ENCODE peak calls at places on chromosomes 3 and 15, in eight cellular contexts. One of them, this sample, is unnamed.

GRCh38 chr3:30227571-30228301 is 378.7 kb upstream of the TGFBR2 start:
- DNase-seq in SK-N-SH: no peak
- DNase-seq in PC-3: peak; percentile 86
- DNase-seq in MM.1S: no peak
- DNase-seq in hepatocyte: no peak
- DNase-seq in GM23338: no peak
- DNase-seq in HCT116: peak; percentile 27
- DNase-seq in PC-9: peak; percentile 79
- DNase-seq in this sample: no peak

GRCh38 chr3:38610436-38610835 is 39.1 kb downstream of the SCN5A start:
- DNase-seq in HCT116: no peak
- DNase-seq in PC-3: no peak
- DNase-seq in SK-N-SH: no peak
- DNase-seq in MM.1S: no peak
- DNase-seq in GM23338: no peak
- DNase-seq in hepatocyte: no peak
- DNase-seq in PC-9: no peak
- DNase-seq in this sample: no peak

GRCh38 chr15:55764398-55764797 is 21.4 kb upstream of the PRTG start:
- DNase-seq in HCT116: no peak
- DNase-seq in PC-3: no peak
- DNase-seq in SK-N-SH: no peak
- DNase-seq in hepatocyte: no peak
- DNase-seq in MM.1S: no peak
- DNase-seq in PC-9: no peak
- DNase-seq in GM23338: peak; percentile 41
- DNase-seq in this sample: no peak

GRCh38 chr3:135982922-135983581 is 17.5 kb downstream of the PPP2R3A start:
- DNase-seq in HCT116: no peak
- DNase-seq in PC-3: peak; percentile 68
- DNase-seq in hepatocyte: no peak
- DNase-seq in GM23338: no peak
- DNase-seq in PC-9: no peak
- DNase-seq in SK-N-SH: no peak
- DNase-seq in MM.1S: no peak
- DNase-seq in this sample: no peak

GRCh38 chr15:52819253-52819652 is 29.1 kb upstream of the ONECUT1 start:
- DNase-seq in HCT116: no peak
- DNase-seq in PC-9: no peak
- DNase-seq in PC-3: no peak
- DNase-seq in SK-N-SH: no peak
- DNase-seq in hepatocyte: no peak
- DNase-seq in GM23338: no peak
- DNase-seq in MM.1S: no peak
- DNase-seq in this sample: no peak

GRCh38 chr3:194661374-194661773 is 10.6 kb downstream of the LSG1 start:
- DNase-seq in MM.1S: no peak
- DNase-seq in hepatocyte: no peak
- DNase-seq in SK-N-SH: no peak
- DNase-seq in PC-3: no peak
- DNase-seq in HCT116: no peak
- DNase-seq in PC-9: no peak
- DNase-seq in GM23338: no peak
- DNase-seq in this sample: no peak

GRCh38 chr3:126472277-126473006 is 3.2 kb downstream of the ZXDC start:
- DNase-seq in PC-9: peak; percentile 95
- DNase-seq in PC-3: peak; percentile 39
- DNase-seq in MM.1S: no peak
- DNase-seq in GM23338: no peak
- DNase-seq in hepatocyte: peak; percentile 86
- DNase-seq in HCT116: peak; percentile 12
- DNase-seq in SK-N-SH: no peak
- DNase-seq in this sample: peak; percentile 15

GRCh38 chr3:114624047-114624445 is 330.2 kb downstream of the TIGIT start:
- DNase-seq in HCT116: no peak
- DNase-seq in PC-3: no peak
- DNase-seq in hepatocyte: peak; percentile 46
- DNase-seq in SK-N-SH: no peak
- DNase-seq in PC-9: peak; percentile 43
- DNase-seq in MM.1S: no peak
- DNase-seq in GM23338: no peak
- DNase-seq in this sample: no peak

GRCh38 chr15:70361891-70362290 is 264.2 kb upstream of the TLE3 start:
- DNase-seq in PC-9: no peak
- DNase-seq in SK-N-SH: no peak
- DNase-seq in HCT116: no peak
- DNase-seq in MM.1S: no peak
- DNase-seq in GM23338: no peak
- DNase-seq in PC-3: no peak
- DNase-seq in hepatocyte: no peak
- DNase-seq in this sample: no peak

GRCh38 chr3:155946178-155946577 is 75.7 kb downstream of the GMPS start:
- DNase-seq in SK-N-SH: no peak
- DNase-seq in MM.1S: no peak
- DNase-seq in PC-3: peak; percentile 59
- DNase-seq in PC-9: no peak
- DNase-seq in hepatocyte: peak; percentile 18
- DNase-seq in HCT116: no peak
- DNase-seq in GM23338: no peak
- DNase-seq in this sample: no peak

GRCh38 chr15:63480441-63480821 is 24.0 kb upstream of the USP3 start:
- DNase-seq in PC-9: no peak
- DNase-seq in HCT116: no peak
- DNase-seq in PC-3: no peak
- DNase-seq in GM23338: no peak
- DNase-seq in SK-N-SH: no peak
- DNase-seq in MM.1S: no peak
- DNase-seq in hepatocyte: no peak
- DNase-seq in this sample: no peak

GRCh38 chr15:63482874-63483323 is 21.5 kb upstream of the USP3 start:
- DNase-seq in PC-3: no peak
- DNase-seq in HCT116: no peak
- DNase-seq in hepatocyte: no peak
- DNase-seq in SK-N-SH: no peak
- DNase-seq in GM23338: no peak
- DNase-seq in PC-9: peak; percentile 38
- DNase-seq in MM.1S: no peak
- DNase-seq in this sample: no peak

GRCh38 chr15:63483521-63484371 is 20.6 kb upstream of the USP3 start:
- DNase-seq in PC-9: no peak
- DNase-seq in PC-3: no peak
- DNase-seq in hepatocyte: no peak
- DNase-seq in MM.1S: peak; percentile 33
- DNase-seq in GM23338: no peak
- DNase-seq in HCT116: no peak
- DNase-seq in SK-N-SH: no peak
- DNase-seq in this sample: peak; percentile 49

GRCh38 chr15:63478243-63478642 is 26.1 kb upstream of the USP3 start:
- DNase-seq in hepatocyte: no peak
- DNase-seq in PC-9: no peak
- DNase-seq in MM.1S: no peak
- DNase-seq in GM23338: no peak
- DNase-seq in HCT116: no peak
- DNase-seq in PC-3: no peak
- DNase-seq in SK-N-SH: no peak
- DNase-seq in this sample: no peak

GRCh38 chr15:63481105-63481810 is 23.1 kb upstream of the USP3 start:
- DNase-seq in PC-3: peak; percentile 54
- DNase-seq in PC-9: peak; percentile 82
- DNase-seq in MM.1S: no peak
- DNase-seq in HCT116: no peak
- DNase-seq in GM23338: no peak
- DNase-seq in hepatocyte: no peak
- DNase-seq in SK-N-SH: no peak
- DNase-seq in this sample: no peak
- H3K9me2 ChIP-seq in PC-3: no peaks in the 10 kb centered on the region
- H3K9me2 ChIP-seq in PC-9: no peaks in the 10 kb centered on the region
- H3K9me2 ChIP-seq in MM.1S: no peaks in the 10 kb centered on the region
- H3K9me2 ChIP-seq in HCT116: no peaks in the 10 kb centered on the region
- H3K9me2 ChIP-seq in GM23338: no peaks in the 10 kb centered on the region
- H3K9me2 ChIP-seq in hepatocyte: no peaks in the 10 kb centered on the region
- H3K9me2 ChIP-seq in SK-N-SH: no peaks in the 10 kb centered on the region
- H3K9me2 ChIP-seq in this sample: no peaks in the 10 kb centered on the region

GRCh38 chr3:132406587-132406986 is 10.7 kb upstream of the DNAJC13 start:
- DNase-seq in PC-9: no peak
- DNase-seq in GM23338: no peak
- DNase-seq in PC-3: no peak
- DNase-seq in MM.1S: no peak
- DNase-seq in SK-N-SH: no peak
- DNase-seq in HCT116: no peak
- DNase-seq in hepatocyte: no peak
- DNase-seq in this sample: no peak

GRCh38 chr3:132405609-132406299 is 11.5 kb upstream of the DNAJC13 start:
- DNase-seq in SK-N-SH: no peak
- DNase-seq in PC-9: no peak
- DNase-seq in HCT116: no peak
- DNase-seq in PC-3: no peak
- DNase-seq in hepatocyte: no peak
- DNase-seq in GM23338: no peak
- DNase-seq in MM.1S: no peak
- DNase-seq in this sample: no peak

GRCh38 chr3:132404276-132404675 is 13.0 kb upstream of the DNAJC13 start:
- DNase-seq in PC-3: no peak
- DNase-seq in HCT116: no peak
- DNase-seq in GM23338: no peak
- DNase-seq in PC-9: no peak
- DNase-seq in hepatocyte: no peak
- DNase-seq in SK-N-SH: peak; percentile 48
- DNase-seq in MM.1S: no peak
- DNase-seq in this sample: no peak

GRCh38 chr3:132405188-132405587 is 12.1 kb upstream of the DNAJC13 start:
- DNase-seq in MM.1S: no peak
- DNase-seq in HCT116: no peak
- DNase-seq in PC-3: no peak
- DNase-seq in PC-9: no peak
- DNase-seq in SK-N-SH: peak; percentile 45
- DNase-seq in hepatocyte: no peak
- DNase-seq in GM23338: no peak
- DNase-seq in this sample: no peak

DNA sequence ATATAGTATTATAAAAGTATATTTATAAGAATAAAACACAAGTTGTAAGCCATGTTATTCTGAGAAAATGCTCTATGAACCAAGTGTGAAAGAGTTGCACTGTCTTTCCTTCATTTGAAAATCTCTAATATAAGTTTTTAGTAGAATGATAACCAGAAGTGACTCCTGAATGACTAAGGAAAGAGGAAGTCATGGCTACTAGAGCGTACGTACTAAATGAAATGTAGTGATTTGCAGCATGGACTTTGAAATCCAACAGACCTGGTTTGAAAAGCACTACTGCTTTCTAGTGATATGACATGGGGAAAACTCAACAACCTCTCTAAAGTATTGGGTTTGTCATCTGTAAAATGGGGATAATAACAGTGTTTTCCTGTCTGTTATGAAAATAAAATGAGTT is 10.3 kb upstream of the DNAJC13 start:
- DNase-seq in hepatocyte: no peak
- DNase-seq in HCT116: no peak
- DNase-seq in PC-9: no peak
- DNase-seq in PC-3: no peak
- DNase-seq in MM.1S: no peak
- DNase-seq in GM23338: no peak
- DNase-seq in SK-N-SH: no peak
- DNase-seq in this sample: peak; percentile 30
- TF ChIP-seq CTCF in hepatocyte: no peak
- TF ChIP-seq CTCF in HCT116: no peak
- TF ChIP-seq CTCF in PC-9: no peak
- TF ChIP-seq CTCF in PC-3: no peak
- TF ChIP-seq CTCF in MM.1S: no peak
- TF ChIP-seq CTCF in GM23338: no peak
- TF ChIP-seq CTCF in SK-N-SH: no peak
- TF ChIP-seq CTCF in this sample: no peak

GRCh38 chr15:67186688-67187087 is 67.8 kb downstream of the AAGAB start:
- DNase-seq in HCT116: no peak
- DNase-seq in PC-3: no peak
- DNase-seq in hepatocyte: no peak
- DNase-seq in GM23338: no peak
- DNase-seq in PC-9: no peak
- DNase-seq in MM.1S: no peak
- DNase-seq in SK-N-SH: no peak
- DNase-seq in this sample: no peak

GRCh38 chr15:67185051-67185450 is 69.4 kb downstream of the AAGAB start:
- DNase-seq in HCT116: no peak
- DNase-seq in PC-3: no peak
- DNase-seq in SK-N-SH: no peak
- DNase-seq in hepatocyte: no peak
- DNase-seq in PC-9: no peak
- DNase-seq in MM.1S: no peak
- DNase-seq in GM23338: no peak
- DNase-seq in this sample: no peak

GRCh38 chr15:67184208-67184925 is 70.1 kb downstream of the AAGAB start:
- DNase-seq in MM.1S: no peak
- DNase-seq in hepatocyte: no peak
- DNase-seq in PC-3: no peak
- DNase-seq in HCT116: no peak
- DNase-seq in SK-N-SH: no peak
- DNase-seq in PC-9: no peak
- DNase-seq in GM23338: no peak
- DNase-seq in this sample: no peak

GRCh38 chr15:67186226-67186649 is 68.2 kb downstream of the AAGAB start:
- DNase-seq in SK-N-SH: no peak
- DNase-seq in GM23338: no peak
- DNase-seq in PC-3: no peak
- DNase-seq in PC-9: no peak
- DNase-seq in MM.1S: no peak
- DNase-seq in hepatocyte: no peak
- DNase-seq in HCT116: no peak
- DNase-seq in this sample: no peak

DNA sequence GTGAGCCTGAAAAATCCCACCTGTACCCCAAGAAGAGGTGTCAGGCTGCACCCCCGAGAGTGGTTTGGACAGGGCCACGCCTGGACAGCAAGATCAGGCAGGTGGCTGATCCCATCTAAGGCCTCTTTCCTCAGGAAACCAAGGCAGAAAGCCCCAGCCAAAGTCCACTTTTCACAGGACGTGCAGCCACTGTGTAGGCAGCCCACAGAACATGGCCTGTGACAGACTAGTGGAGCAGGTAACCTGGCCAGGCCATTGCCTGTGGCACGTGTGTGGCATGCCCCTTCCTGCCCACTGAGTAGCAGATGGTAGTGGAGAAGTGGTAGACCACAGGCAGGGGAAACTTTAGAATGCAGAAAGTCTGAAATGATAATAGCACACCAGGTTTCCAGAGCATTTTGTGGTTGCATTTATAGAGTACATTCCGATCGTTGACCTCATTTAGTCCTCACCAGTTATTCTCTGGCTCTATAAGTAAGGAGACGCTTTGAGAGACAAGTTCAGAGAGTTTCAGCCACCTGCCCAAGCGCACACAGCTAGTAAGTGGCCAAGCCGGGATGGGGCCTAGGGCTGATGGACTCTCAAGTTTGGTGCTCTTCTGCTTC is 68.7 kb downstream of the AAGAB start:
- DNase-seq in MM.1S: peak; percentile 15
- DNase-seq in HCT116: no peak
- DNase-seq in SK-N-SH: no peak
- DNase-seq in hepatocyte: no peak
- DNase-seq in GM23338: no peak
- DNase-seq in PC-9: no peak
- DNase-seq in PC-3: no peak
- DNase-seq in this sample: no peak
- H4K20me1 ChIP-seq in MM.1S: no peaks in the 10 kb centered on the region
- H4K20me1 ChIP-seq in HCT116: no peaks in the 10 kb centered on the region
- H4K20me1 ChIP-seq in SK-N-SH: no peaks in the 10 kb centered on the region
- H4K20me1 ChIP-seq in hepatocyte: no peaks in the 10 kb centered on the region
- H4K20me1 ChIP-seq in GM23338: no peaks in the 10 kb centered on the region
- H4K20me1 ChIP-seq in PC-9: no peaks in the 10 kb centered on the region
- H4K20me1 ChIP-seq in PC-3: no peaks in the 10 kb centered on the region
- H4K20me1 ChIP-seq in this sample: no peaks in the 10 kb centered on the region

GRCh38 chr3:171729452-171730334 is 80.6 kb downstream of the PLD1 start:
- DNase-seq in PC-9: no peak
- DNase-seq in MM.1S: no peak
- DNase-seq in HCT116: no peak
- DNase-seq in hepatocyte: peak; percentile 34
- DNase-seq in GM23338: no peak
- DNase-seq in PC-3: no peak
- DNase-seq in SK-N-SH: no peak
- DNase-seq in this sample: no peak
- H3K9me2 ChIP-seq in PC-9: no peaks in the 10 kb centered on the region
- H3K9me2 ChIP-seq in MM.1S: no peaks in the 10 kb centered on the region
- H3K9me2 ChIP-seq in HCT116: no peaks in the 10 kb centered on the region
- H3K9me2 ChIP-seq in hepatocyte: no peaks in the 10 kb centered on the region
- H3K9me2 ChIP-seq in GM23338: no peaks in the 10 kb centered on the region
- H3K9me2 ChIP-seq in PC-3: no peaks in the 10 kb centered on the region
- H3K9me2 ChIP-seq in SK-N-SH: no peaks in the 10 kb centered on the region
- H3K9me2 ChIP-seq in this sample: no peaks in the 10 kb centered on the region

This sample was measured in OCI-LY7.